ENCODE peak calls at places on chromosomes 4 and X, in four cellular contexts. One of them, this sample, is unnamed.

GRCh38 chr4:36196145-36196925 is 48.0 kb downstream of the ARAP2 start:
- DNase-seq in K562: no peak
- DNase-seq in GM12878: no peak
- DNase-seq in HepG2: no peak
- DNase-seq in this sample: no peak

GRCh38 chr4:143538979-143539669 is 25.6 kb downstream of the SMARCA5 start:
- DNase-seq in K562: no peak
- DNase-seq in GM12878: no peak
- DNase-seq in HepG2: no peak
- DNase-seq in this sample: no peak

GRCh38 chr4:42080284-42080683 is 72.2 kb downstream of the BEND4 start:
- DNase-seq in K562: no peak
- DNase-seq in GM12878: peak
- DNase-seq in HepG2: no peak
- DNase-seq in this sample: no peak

GRCh38 chr4:66202870-66203269 is 532.6 kb upstream of the EPHA5 start:
- DNase-seq in K562: no peak
- DNase-seq in GM12878: no peak
- DNase-seq in HepG2: no peak
- DNase-seq in this sample: no peak

GRCh38 chr4:164056426-164057142 is 562.1 kb downstream of the TMA16 start:
- DNase-seq in K562: no peak
- DNase-seq in GM12878: no peak
- DNase-seq in HepG2: no peak
- DNase-seq in this sample: no peak

GRCh38 chrX:154799554-154800348 is 5.5 kb downstream of the MPP1 start:
- DNase-seq in K562: no peak
- DNase-seq in GM12878: no peak
- DNase-seq in HepG2: peak
- DNase-seq in this sample: peak

GRCh38 chr4:10160280-10160856 is 43.8 kb upstream of the WDR1 start:
- DNase-seq in K562: peak
- DNase-seq in GM12878: no peak
- DNase-seq in HepG2: peak
- DNase-seq in this sample: peak

GRCh38 chr4:137853424-137853823 is 321.1 kb upstream of the PCDH18 start:
- DNase-seq in K562: peak
- DNase-seq in GM12878: no peak
- DNase-seq in HepG2: no peak
- DNase-seq in this sample: no peak

GRCh38 chr4:127055349-127055748 is 577.4 kb upstream of the INTU start:
- DNase-seq in K562: no peak
- DNase-seq in GM12878: no peak
- DNase-seq in HepG2: no peak
- DNase-seq in this sample: no peak

GRCh38 chr4:107688421-107688820 is 31.6 kb downstream of the PAPSS1 start:
- DNase-seq in K562: no peak
- DNase-seq in GM12878: no peak
- DNase-seq in HepG2: no peak
- DNase-seq in this sample: no peak

GRCh38 chrX:47568656-47569295 is 7.8 kb downstream of the ARAF start:
- DNase-seq in K562: no peak
- DNase-seq in GM12878: no peak
- DNase-seq in HepG2: peak
- DNase-seq in this sample: peak

GRCh38 chr4:105712766-105713165 is 4.2 kb downstream of the GSTCD start:
- DNase-seq in K562: no peak
- DNase-seq in GM12878: no peak
- DNase-seq in HepG2: no peak
- DNase-seq in this sample: no peak

GRCh38 chrX:41563881-41564280 is 116.7 kb downstream of the NYX start:
- DNase-seq in K562: no peak
- DNase-seq in GM12878: no peak
- DNase-seq in HepG2: no peak
- DNase-seq in this sample: no peak

GRCh38 chr4:590313-590841 is 14.3 kb upstream of the TMEM271 start:
- DNase-seq in K562: no peak
- DNase-seq in GM12878: no peak
- DNase-seq in HepG2: no peak
- DNase-seq in this sample: no peak

GRCh38 chrX:118179718-118180117 is 63.1 kb upstream of the KLHL13 start:
- DNase-seq in K562: no peak
- DNase-seq in GM12878: no peak
- DNase-seq in HepG2: no peak
- DNase-seq in this sample: no peak

GRCh38 chr4:16730522-16730921 is 167.9 kb downstream of the LDB2 start:
- DNase-seq in K562: no peak
- DNase-seq in GM12878: no peak
- DNase-seq in HepG2: no peak
- DNase-seq in this sample: no peak

GRCh38 chr4:95170176-95170575 is 378.6 kb downstream of the UNC5C start:
- DNase-seq in K562: no peak
- DNase-seq in GM12878: no peak
- DNase-seq in HepG2: no peak
- DNase-seq in this sample: no peak

GRCh38 chrX:85223359-85223758 is 20.2 kb downstream of the SATL1 start:
- DNase-seq in K562: no peak
- DNase-seq in GM12878: no peak
- DNase-seq in HepG2: no peak
- DNase-seq in this sample: no peak

GRCh38 chrX:39580043-39580442 is 517.7 kb downstream of the BCOR start:
- DNase-seq in K562: no peak
- DNase-seq in GM12878: no peak
- DNase-seq in HepG2: no peak
- DNase-seq in this sample: no peak
- TF ChIP-seq CHD2 in K562: no peak
- TF ChIP-seq CHD2 in GM12878: no peak
- TF ChIP-seq CHD2 in HepG2: no peak
- TF ChIP-seq CHD2 in this sample: no peak

DNA sequence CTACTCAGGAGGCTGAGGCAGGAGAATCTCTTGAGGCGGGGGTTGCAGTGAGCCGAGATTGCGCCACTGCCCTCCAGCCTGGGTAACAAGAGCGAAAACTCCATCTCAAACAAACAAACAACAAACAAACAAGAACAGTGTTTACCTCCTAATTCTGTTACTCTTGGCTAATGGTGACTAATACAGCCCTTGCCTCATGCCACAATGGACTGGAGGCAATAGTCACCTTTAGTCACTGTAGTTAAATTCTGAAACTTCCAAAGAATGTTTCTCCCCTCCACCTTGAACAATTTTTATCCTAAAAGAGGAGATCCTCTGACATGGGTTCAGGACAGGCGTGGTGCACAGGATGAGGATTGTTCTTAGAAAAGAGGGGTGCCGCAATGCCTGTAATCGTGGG is 241.2 kb upstream of the CTSO start:
- DNase-seq in K562: no peak
- DNase-seq in GM12878: no peak
- DNase-seq in HepG2: no peak
- DNase-seq in this sample: no peak
- TF ChIP-seq POLR2AphosphoS2 in K562: no peak
- TF ChIP-seq POLR2AphosphoS2 in GM12878: no peak
- TF ChIP-seq POLR2AphosphoS2 in HepG2: no peak
- TF ChIP-seq POLR2AphosphoS2 in this sample: no peak

GRCh38 chr4:139530833-139531427 is 25.1 kb downstream of the SETD7 start:
- DNase-seq in K562: peak
- DNase-seq in GM12878: no peak
- DNase-seq in HepG2: peak
- DNase-seq in this sample: peak
- TF ChIP-seq CHD2 in K562: no peak
- TF ChIP-seq CHD2 in GM12878: no peak
- TF ChIP-seq CHD2 in HepG2: no peak
- TF ChIP-seq CHD2 in this sample: no peak

DNA sequence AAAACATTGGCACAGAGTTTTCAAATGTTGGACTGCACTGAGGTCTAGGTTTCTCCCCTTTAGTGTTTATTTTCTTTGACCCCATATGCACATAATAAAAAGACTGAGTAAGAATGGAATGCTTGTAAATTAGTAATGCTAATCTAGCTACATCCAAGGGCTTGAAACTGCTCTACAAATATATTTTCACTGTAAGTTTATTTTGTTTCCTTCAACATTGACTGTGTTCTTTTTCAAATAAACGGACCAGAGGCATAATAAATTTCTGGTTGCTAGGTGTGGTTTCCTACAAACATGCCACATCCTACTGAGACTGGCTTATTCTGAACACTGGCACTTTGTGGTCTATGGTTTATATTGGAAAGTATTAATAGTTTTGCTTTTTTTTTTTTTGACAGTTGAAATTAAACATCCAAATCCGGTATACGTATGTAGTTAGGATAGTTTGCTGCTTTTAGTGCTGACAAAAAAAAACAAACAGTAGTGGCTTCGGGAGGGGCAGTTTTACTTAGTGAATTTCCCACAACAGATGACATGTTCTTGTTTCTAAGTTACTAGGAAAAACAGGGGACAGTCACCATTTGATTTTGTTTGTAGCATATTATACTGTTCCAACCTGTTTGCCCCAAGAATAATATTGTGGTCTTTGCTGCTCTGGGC is 13.2 kb downstream of the CA5B start:
- DNase-seq in K562: no peak
- DNase-seq in GM12878: no peak
- DNase-seq in HepG2: no peak
- DNase-seq in this sample: no peak
- TF ChIP-seq POLR2AphosphoS2 in K562: no peak
- TF ChIP-seq POLR2AphosphoS2 in GM12878: no peak
- TF ChIP-seq POLR2AphosphoS2 in HepG2: no peak
- TF ChIP-seq POLR2AphosphoS2 in this sample: no peak

DNA sequence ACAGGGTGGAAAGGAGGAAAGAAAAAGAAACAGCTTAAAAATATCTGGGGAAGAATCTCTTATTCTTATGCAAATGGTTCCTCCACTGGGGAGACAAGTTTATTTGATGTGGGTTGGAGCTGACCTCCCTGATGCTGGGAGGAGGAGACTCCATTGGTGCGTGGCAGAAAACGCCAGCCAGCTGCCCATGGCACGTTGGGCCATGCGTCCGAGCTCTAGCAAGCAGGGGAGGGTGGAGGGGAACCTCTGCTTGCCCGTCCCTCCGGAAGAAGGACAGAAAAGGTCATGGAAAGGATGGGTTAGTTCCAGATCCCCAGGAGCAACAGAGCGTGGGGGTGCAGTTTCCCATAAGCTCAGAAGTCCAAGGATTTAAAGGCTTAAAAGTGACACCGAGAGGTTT is 210.4 kb downstream of the KLHL4 start:
- DNase-seq in K562: peak
- DNase-seq in GM12878: no peak
- DNase-seq in HepG2: no peak
- DNase-seq in this sample: no peak
- TF ChIP-seq CHD2 in K562: no peak
- TF ChIP-seq CHD2 in GM12878: no peak
- TF ChIP-seq CHD2 in HepG2: no peak
- TF ChIP-seq CHD2 in this sample: no peak

GRCh38 chr4:185457136-185457535 is 14.4 kb downstream of the CCDC110 start:
- DNase-seq in K562: no peak
- DNase-seq in GM12878: no peak
- DNase-seq in HepG2: no peak
- DNase-seq in this sample: no peak

GRCh38 chr4:185461565-185461964 is 10.0 kb downstream of the CCDC110 start:
- DNase-seq in K562: no peak
- DNase-seq in GM12878: no peak
- DNase-seq in HepG2: no peak
- DNase-seq in this sample: no peak

DNA sequence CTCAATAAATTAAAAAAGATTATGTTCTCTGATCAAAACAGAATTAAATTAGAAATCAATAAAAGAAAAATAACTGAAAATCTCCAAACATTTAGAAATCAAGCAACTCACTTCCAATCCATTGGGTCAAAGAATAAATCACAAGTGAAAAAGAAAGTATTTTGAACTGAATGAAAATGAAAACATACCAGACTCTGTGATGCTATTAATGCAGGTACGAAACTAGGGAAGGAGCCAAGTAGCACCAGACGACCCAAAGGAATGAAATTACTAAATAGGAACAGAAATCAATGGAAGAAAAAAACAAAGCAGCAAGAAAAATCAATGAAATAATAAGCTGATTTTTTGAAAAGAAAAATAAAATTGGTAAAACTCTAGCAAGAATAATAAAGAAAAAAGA is 15.4 kb downstream of the CCDC110 start:
- DNase-seq in K562: no peak
- DNase-seq in GM12878: no peak
- DNase-seq in HepG2: no peak
- DNase-seq in this sample: no peak
- TF ChIP-seq POLR2AphosphoS2 in K562: no peak
- TF ChIP-seq POLR2AphosphoS2 in GM12878: no peak
- TF ChIP-seq POLR2AphosphoS2 in HepG2: no peak
- TF ChIP-seq POLR2AphosphoS2 in this sample: no peak

This sample was measured in A549.